ENCODE peak calls at places on chromosomes 1 and 21, in five cellular contexts. U is brain microvascular endothelial cell, P is MCF 10A, T is IMR-90, M is lower leg skin. I is an unnamed sample.

GRCh38 chr1:177185209-177185608 is 14.5 kb downstream of the BRINP2 start:
- DNase-seq in U (peak), M (no peak), T (peak), P (peak), I (no peak)

GRCh38 chr1:188700116-188700515 is 1777.5 kb downstream of the BRINP3 start:
- DNase-seq in P (no peak), U (no peak), T (no peak), M (no peak), I (no peak)

GRCh38 chr21:36734367-36735200 is 35.7 kb downstream of the SIM2 start:
- DNase-seq in P (no peak), M (peak), U (no peak), T (no peak), I (no peak)

GRCh38 chr1:68128157-68128556 is 77.7 kb upstream of the DIRAS3 start:
- DNase-seq in T (peak), M (no peak), U (peak), P (peak), I (no peak)

GRCh38 chr1:115906627-115907026 is 65.7 kb upstream of the NHLH2 start:
- DNase-seq in T (no peak), M (no peak), U (no peak), P (no peak), I (no peak)

GRCh38 chr1:17400725-17401341 is 28.8 kb downstream of the PADI6 start:
- DNase-seq in T (no peak), P (no peak), M (no peak), U (no peak), I (no peak)

GRCh38 chr1:17282836-17283235 is 25.2 kb upstream of the PADI4 start:
- DNase-seq in P (no peak), M (no peak), U (no peak), T (no peak), I (no peak)

GRCh38 chr1:222195857-222196256 is 352.0 kb downstream of the HHIPL2 start:
- DNase-seq in P (no peak), U (no peak), T (peak), M (no peak), I (no peak)

GRCh38 chr1:205961405-205961804 is 18.1 kb upstream of the SLC26A9 start:
- DNase-seq in P (peak), U (peak), M (no peak), T (no peak), I (no peak)

GRCh38 chr1:17776426-17776825 is 21.3 kb downstream of the ACTL8 start:
- DNase-seq in P (no peak), M (no peak), U (no peak), T (no peak), I (no peak)

GRCh38 chr1:202623075-202623474 is 87.2 kb downstream of the SYT2 start:
- DNase-seq in T (peak), P (peak), U (peak), M (no peak), I (no peak)

GRCh38 chr1:3610823-3611169 is 512 bp downstream of the MEGF6 start:
- DNase-seq in P (no peak), T (no peak), M (no peak), U (no peak), I (no peak)

GRCh38 chr1:199264283-199264682 is 625.4 kb downstream of the PTPRC start:
- DNase-seq in T (no peak), U (no peak), P (no peak), M (no peak), I (no peak)

GRCh38 chr1:219347843-219348475 is 174.3 kb downstream of the LYPLAL1 start:
- DNase-seq in M (peak), U (no peak), T (no peak), P (no peak), I (no peak)

GRCh38 chr1:61056674-61057439 is 25.5 kb upstream of the NFIA start:
- DNase-seq in T (peak), U (peak), P (peak), M (peak), I (no peak)

GRCh38 chr1:228647523-228648444 is 87.5 kb upstream of the RHOU start:
- DNase-seq in U (peak), M (peak), P (peak), T (no peak), I (peak)

GRCh38 chr1:11478571-11479374 is at the start of gene DISP3:
- DNase-seq in P (peak), M (no peak), U (peak), T (peak), I (peak)

GRCh38 chr1:211607752-211608478 is 29.0 kb upstream of the SLC30A1 start:
- DNase-seq in M (no peak), T (no peak), U (no peak), P (no peak), I (no peak)

GRCh38 chr1:211605613-211606326 is 26.8 kb upstream of the SLC30A1 start:
- DNase-seq in M (no peak), T (no peak), P (no peak), U (no peak), I (no peak)

GRCh38 chr1:211606327-211606913 is 27.5 kb upstream of the SLC30A1 start:
- DNase-seq in P (no peak), T (no peak), U (no peak), M (no peak), I (no peak)

GRCh38 chr1:211605034-211605433 is 26.1 kb upstream of the SLC30A1 start:
- DNase-seq in U (no peak), M (no peak), P (no peak), T (no peak), I (no peak)

DNA sequence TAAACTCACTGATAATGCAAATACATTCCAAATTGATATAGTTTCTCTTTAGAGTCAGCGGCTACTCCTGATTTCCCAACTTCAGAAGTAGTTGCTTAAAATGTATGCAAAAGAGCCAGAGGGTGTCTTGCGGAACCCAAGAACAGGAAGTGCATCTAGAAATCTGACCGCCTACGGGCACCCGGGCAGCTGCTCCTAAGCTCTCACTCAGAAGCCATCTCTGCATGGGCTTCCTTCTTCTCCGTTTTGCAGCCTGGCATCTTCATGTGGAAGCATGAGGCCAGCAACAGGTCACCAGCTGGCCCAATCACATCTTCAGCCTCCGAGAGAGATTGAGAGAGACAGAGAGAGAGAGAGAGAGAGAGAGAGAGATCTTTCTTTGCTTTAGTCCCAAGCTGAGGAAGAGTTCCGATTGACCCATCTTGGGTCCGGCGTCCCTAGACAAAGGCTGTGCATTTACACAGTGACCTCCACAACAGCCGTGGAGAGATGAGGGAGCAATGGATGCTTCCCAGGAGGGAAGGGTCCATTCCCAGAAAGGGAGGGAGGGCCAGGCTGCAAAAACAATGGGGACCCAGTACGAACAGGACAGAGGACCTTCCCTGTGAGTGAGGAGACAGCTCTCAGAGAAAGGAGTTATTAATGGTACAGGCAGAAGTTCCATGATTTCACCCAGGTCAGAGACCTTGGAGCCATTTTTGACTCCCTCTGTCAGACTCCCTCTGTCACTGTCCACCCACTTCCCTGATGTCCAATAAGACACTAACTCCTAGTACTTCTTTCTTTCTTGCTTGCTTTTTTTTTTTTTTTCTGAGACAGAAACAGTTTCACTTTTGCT is 28.2 kb upstream of the SLC30A1 start:
- DNase-seq in M (no peak), P (peak), T (no peak), U (no peak), I (no peak)
- TF ChIP-seq CTCF in M (no peak), P (no peak), T (no peak), U (no peak), I (no peak)

GRCh38 chr1:209797978-209798639 is 7.8 kb downstream of the IRF6 start:
- DNase-seq in T (no peak), U (no peak), M (no peak), P (peak), I (no peak)
- TF ChIP-seq CTCF in T (no peak), U (peak), M (no peak), P (no peak), I (no peak)

DNA sequence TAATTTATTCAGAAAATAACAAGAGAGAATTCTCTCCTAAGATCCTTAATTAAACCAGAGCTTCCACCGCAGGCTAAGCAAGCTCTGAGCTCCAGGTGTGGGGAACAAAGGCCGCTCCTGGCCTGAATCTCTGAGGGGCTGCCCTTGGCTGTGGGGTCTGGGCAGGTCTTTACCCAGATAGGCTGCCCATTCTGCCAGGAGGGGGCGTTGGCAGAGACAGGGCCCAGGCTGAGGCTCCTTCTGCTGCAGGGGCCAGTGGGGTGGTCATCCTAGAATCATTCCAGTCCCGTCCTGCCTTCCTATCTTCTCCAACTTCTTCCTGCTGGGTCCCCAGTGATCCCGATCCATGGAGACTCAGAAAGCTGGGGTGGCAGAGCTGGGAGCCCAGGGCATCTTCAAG is 82.9 kb upstream of the POU3F1 start:
- DNase-seq in M (peak), U (no peak), P (no peak), T (no peak), I (no peak)
- TF ChIP-seq CTCF in M (no peak), U (peak), P (no peak), T (no peak), I (no peak)

GRCh38 chr1:48013270-48013669 is 16.1 kb upstream of the TRABD2B start:
- DNase-seq in T (no peak), P (no peak), U (no peak), M (no peak), I (no peak)
- TF ChIP-seq CTCF in T (no peak), P (no peak), U (no peak), M (no peak), I (no peak)

DNA sequence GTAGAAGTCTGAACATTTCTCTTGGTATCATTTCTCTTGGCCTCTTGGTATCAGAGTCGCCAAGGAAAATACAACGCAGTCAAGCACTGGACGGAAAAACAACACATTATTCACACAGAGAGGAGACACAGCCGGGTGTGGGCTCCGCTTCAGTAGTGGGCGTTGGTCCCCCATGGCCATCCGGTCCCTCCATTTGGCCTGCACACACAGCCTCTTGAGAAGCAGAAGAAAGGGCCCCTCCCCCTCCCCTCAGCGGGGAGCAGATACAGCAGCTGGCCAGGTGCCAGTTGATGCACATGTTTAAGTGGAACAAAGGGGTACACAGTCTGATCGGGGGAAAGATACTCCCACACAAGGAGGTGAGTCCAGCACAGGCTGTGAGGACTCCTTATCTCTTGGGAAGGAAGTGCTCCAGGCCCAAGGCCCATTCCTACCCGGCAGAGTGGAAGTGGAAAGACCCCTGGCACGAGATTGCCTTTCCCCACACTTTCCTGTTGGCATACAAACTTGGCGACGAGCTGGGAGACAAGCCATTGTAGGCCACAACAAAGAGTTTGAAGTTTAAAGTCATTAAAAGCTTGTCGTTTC is 311.3 kb downstream of the FAM72C start:
- DNase-seq in T (no peak), M (no peak), P (no peak), U (no peak), I (no peak)
- TF ChIP-seq CTCF in T (no peak), M (no peak), P (no peak), U (no peak), I (no peak)

GRCh38 chr1:174676856-174677255 is 229.1 kb downstream of the GPR52 start:
- DNase-seq in T (no peak), M (no peak), P (no peak), U (no peak), I (no peak)

GRCh38 chr1:174682419-174683008 is 234.8 kb downstream of the GPR52 start:
- DNase-seq in T (peak), M (no peak), U (peak), P (no peak), I (no peak)

GRCh38 chr1:174680101-174680500 is 232.3 kb downstream of the GPR52 start:
- DNase-seq in M (no peak), U (no peak), P (peak), T (no peak), I (no peak)

DNA sequence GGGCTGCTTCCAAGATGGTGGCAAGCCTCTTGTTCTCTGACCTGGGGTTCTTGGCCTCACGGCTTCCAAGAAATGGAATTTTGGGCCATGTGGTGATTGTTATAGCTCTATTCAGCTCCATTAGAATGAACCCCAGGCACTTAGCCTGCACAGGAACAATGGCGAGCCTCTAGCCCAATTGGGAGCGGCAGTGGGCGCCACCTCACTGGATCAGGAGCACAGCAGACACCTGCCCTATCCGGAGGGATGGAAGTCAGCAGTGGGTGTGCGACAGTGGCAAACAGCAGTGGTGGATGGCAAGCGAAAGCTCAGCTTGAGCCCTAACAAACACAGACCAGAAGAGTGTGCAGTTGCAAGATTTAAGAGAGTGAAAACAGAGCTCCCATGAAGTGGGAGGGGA is 230.9 kb downstream of the GPR52 start:
- DNase-seq in T (no peak), U (no peak), M (no peak), P (no peak), I (no peak)
- TF ChIP-seq CTCF in T (no peak), U (no peak), M (no peak), P (no peak), I (no peak)

GRCh38 chr1:194420706-194421105 is 1234.3 kb upstream of the B3GALT2 start:
- DNase-seq in T (no peak), M (no peak), P (no peak), U (no peak), I (no peak)
- TF ChIP-seq CTCF in T (no peak), M (no peak), P (no peak), U (no peak), I (no peak)

I was measured in type B pancreatic cell.